ENCODE peak calls at places on chromosomes 6 and 20, in seven cellular contexts. B is ovary; O is left ventricle myocardium inferior; U is CD4-positive, alpha-beta T cell; S is mucosa of descending colon; X is fibroblast of the aortic adventitia; F is RWPE1. Z is an unnamed sample.

GRCh38 chr6:110949679-110950285 is 8.7 kb upstream of the GTF3C6 start:
- DNase-seq in S (no peak), B (no peak), O (no peak), F (no peak), X (peak; percentile 74), U (no peak), Z (peak; percentile 71)

GRCh38 chr6:38391909-38392614 is 247.7 kb downstream of the BTBD9 start:
- DNase-seq in U (no peak), B (no peak), F (no peak), S (no peak), X (peak; percentile 28), O (no peak), Z (peak; percentile 17)

GRCh38 chr6:34447915-34448314 is 18.0 kb upstream of the PACSIN1 start:
- DNase-seq in O (no peak), U (no peak), S (no peak), X (no peak), F (no peak), B (no peak), Z (no peak)

GRCh38 chr6:164693934-164694333 is 615.5 kb downstream of the C6orf118 start:
- DNase-seq in F (no peak), S (no peak), O (no peak), B (no peak), X (peak; percentile 1), U (no peak), Z (peak; percentile 29)

GRCh38 chr6:7486951-7487350 is 54.5 kb upstream of the DSP start:
- DNase-seq in F (no peak), X (no peak), O (no peak), B (no peak), U (no peak), S (no peak), Z (no peak)

GRCh38 chr6:1388927-1389790 is at the start of gene FOXF2:
- DNase-seq in O (no peak), X (no peak), S (no peak), U (no peak), F (no peak), B (no peak), Z (no peak)

GRCh38 chr6:4128748-4129147 is 6.6 kb downstream of the ECI2 start:
- DNase-seq in U (no peak), O (no peak), F (no peak), S (no peak), X (peak; percentile 22), B (no peak), Z (peak; percentile 46)

GRCh38 chr20:63029358-63030121 is 22.8 kb upstream of the BHLHE23 start:
- DNase-seq in B (no peak), S (peak; percentile 37), F (peak; percentile 71), X (no peak), U (no peak), O (peak; percentile 4), Z (no peak)

GRCh38 chr20:32761831-32762753 is at the start of gene DNMT3B:
- DNase-seq in X (peak; percentile 62), F (peak; percentile 85), O (peak; percentile 83), S (peak; percentile 81), U (peak; percentile 73), B (peak; percentile 81), Z (peak; percentile 71)

GRCh38 chr20:37352611-37352980 is 6.7 kb downstream of the SRC start:
- DNase-seq in S (no peak), U (no peak), O (no peak), F (no peak), B (no peak), X (no peak), Z (no peak)

GRCh38 chr6:124190256-124190655 is 386.6 kb downstream of the NKAIN2 start:
- DNase-seq in U (no peak), O (no peak), B (no peak), X (no peak), S (no peak), F (peak; percentile 2), Z (no peak)

GRCh38 chr6:110645685-110646418 is 169.4 kb downstream of the CDK19 start:
- DNase-seq in O (no peak), S (no peak), U (no peak), B (no peak), X (no peak), F (no peak), Z (no peak)

GRCh38 chr20:60966031-60966430 is 286.0 kb upstream of the CDH4 start:
- DNase-seq in U (no peak), X (no peak), B (no peak), O (no peak), F (no peak), S (no peak), Z (no peak)

GRCh38 chr6:170280689-170281045 is 10.2 kb downstream of the DLL1 start:
- DNase-seq in U (no peak), F (no peak), O (no peak), B (no peak), X (no peak), S (no peak), Z (no peak)

GRCh38 chr6:117441824-117442264 is 16.1 kb upstream of the ROS1 start:
- DNase-seq in X (peak; percentile 88), B (no peak), O (no peak), S (no peak), U (no peak), F (peak; percentile 13), Z (peak; percentile 70)

GRCh38 chr6:71290611-71291010 is 2.0 kb downstream of the OGFRL1 start:
- DNase-seq in O (no peak), U (no peak), X (no peak), S (no peak), B (no peak), F (no peak), Z (no peak)

DNA sequence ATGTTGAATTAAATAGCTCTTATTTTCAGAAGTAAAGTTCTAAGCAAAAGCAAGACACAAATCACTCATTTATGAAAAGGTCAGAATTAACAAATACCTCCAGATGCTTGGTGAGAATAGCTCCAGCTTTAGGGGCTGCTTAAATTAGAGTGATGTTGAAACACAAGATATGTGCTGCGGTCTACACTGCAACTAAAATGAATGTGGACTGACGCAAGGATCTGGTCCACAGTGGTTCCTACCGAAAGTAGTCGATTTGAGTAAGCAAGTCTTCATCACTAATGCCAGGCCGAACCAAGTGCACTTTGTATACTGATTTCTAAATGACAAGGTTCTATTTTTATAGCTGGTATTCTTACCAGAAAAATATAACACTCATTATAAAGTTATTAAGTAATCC is 96.3 kb downstream of the PRDM1 start:
- DNase-seq in U (no peak), O (no peak), S (no peak), B (no peak), X (no peak), F (no peak), Z (no peak)
- TF ChIP-seq CTCF in U (no peak), O (no peak), S (no peak), B (no peak), X (no peak), F (no peak), Z (no peak)

GRCh38 chr20:3748073-3748472 is 15.6 kb downstream of the HSPA12B start:
- DNase-seq in B (no peak), S (no peak), X (no peak), U (no peak), O (no peak), F (no peak), Z (no peak)

GRCh38 chr20:3749087-3749688 is 16.7 kb downstream of the HSPA12B start:
- DNase-seq in F (no peak), U (no peak), B (no peak), S (no peak), O (no peak), X (no peak), Z (no peak)

GRCh38 chr20:3751664-3752385 is 15.7 kb downstream of the ADISSP start:
- DNase-seq in B (no peak), X (no peak), F (peak; percentile 58), S (peak; percentile 70), U (peak; percentile 52), O (peak; percentile 70), Z (peak; percentile 20)

GRCh38 chr20:3751284-3751663 is 16.3 kb downstream of the ADISSP start:
- DNase-seq in O (no peak), S (no peak), F (no peak), X (no peak), B (no peak), U (no peak), Z (no peak)

DNA sequence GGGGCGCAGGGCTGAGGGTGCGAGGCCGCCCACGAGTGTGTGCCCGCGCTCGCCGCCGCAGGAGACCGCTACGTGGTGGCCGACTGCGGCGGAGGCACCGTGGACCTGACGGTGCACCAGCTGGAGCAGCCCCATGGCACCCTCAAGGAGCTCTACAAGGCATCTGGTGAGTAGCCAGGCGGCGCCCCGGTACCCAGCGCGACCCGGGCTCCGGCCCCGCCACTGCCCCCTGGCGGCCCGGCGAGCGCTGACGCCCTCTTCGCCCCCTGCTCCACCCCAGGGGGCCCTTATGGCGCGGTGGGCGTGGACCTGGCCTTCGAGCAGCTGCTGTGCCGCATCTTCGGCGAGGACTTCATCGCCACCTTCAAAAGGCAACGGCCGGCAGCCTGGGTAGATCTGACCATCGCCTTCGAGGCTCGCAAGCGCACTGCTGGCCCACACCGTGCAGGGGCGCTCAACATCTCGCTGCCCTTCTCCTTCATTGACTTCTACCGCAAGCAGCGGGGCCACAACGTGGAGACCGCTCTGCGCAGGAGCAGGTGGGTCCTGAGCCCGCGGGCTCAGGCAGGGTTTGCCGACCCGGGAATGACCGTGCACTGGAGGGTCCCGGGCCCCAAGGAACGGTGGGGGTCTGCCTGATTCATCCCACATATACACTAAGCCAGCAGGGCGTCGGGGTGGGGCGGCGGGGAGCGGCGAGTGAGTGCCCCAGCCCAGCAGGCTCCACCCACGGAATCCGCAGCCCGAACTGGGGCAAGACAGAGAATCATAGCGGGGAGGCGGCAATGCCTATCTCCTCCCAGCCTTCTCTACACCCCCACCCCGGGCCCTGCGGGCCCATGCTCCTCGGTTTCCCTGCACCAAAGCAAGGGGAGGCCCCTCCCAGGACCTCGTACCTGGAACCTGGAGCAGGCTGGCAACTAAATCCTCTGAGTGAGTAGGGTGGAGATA is 17.5 kb downstream of the HSPA12B start:
- DNase-seq in B (no peak), F (peak; percentile 61), X (no peak), U (no peak), S (no peak), O (no peak), Z (peak; percentile 13)
- TF ChIP-seq CTCF in B (no peak), F (peak; percentile 81), X (no peak), U (peak; percentile 30), S (peak; percentile 60), O (peak; percentile 71), Z (peak; percentile 31)

GRCh38 chr6:2744206-2744771 is 6.4 kb downstream of the MYLK4 start:
- DNase-seq in U (no peak), S (no peak), O (peak; percentile 75), X (peak; percentile 18), F (peak; percentile 23), B (no peak), Z (peak; percentile 29)
- TF ChIP-seq CTCF in U (no peak), S (no peak), O (no peak), X (peak; percentile 29), F (peak; percentile 34), B (no peak), Z (peak; percentile 20)

GRCh38 chr6:106748547-106749207 is 119.3 kb downstream of the QRSL1 start:
- DNase-seq in U (no peak), B (no peak), O (no peak), S (no peak), X (no peak), F (no peak), Z (no peak)
- TF ChIP-seq CTCF in U (no peak), B (no peak), O (no peak), S (no peak), X (no peak), F (no peak), Z (peak; percentile 36)